ENCODE peak calls at places on chromosomes 16 and 17, in four cellular contexts. H is tibial artery, U is endodermal cell, Q is aorta. K is an unnamed sample.

GRCh38 chr17:51948128-51948527 is 210.4 kb downstream of the CA10 start:
- DNase-seq in H (no peak), U (no peak), Q (no peak), K (no peak)

GRCh38 chr17:66748578-66748977 is 86.3 kb upstream of the CACNG5 start:
- DNase-seq in H (peak; percentile 4), U (no peak), Q (no peak), K (no peak)

GRCh38 chr17:50314456-50315011 is 31.4 kb upstream of the XYLT2 start:
- DNase-seq in H (no peak), U (peak; percentile 18), Q (peak; percentile 23), K (no peak)

GRCh38 chr16:66405057-66405783 is 21.9 kb upstream of the BEAN1 start:
- DNase-seq in H (no peak), U (no peak), Q (no peak), K (no peak)

GRCh38 chr17:12445331-12445730 is 220.4 kb upstream of the MYOCD start:
- DNase-seq in H (no peak), U (no peak), Q (no peak), K (no peak)

GRCh38 chr17:79473111-79473835 is 137.6 kb downstream of the RBFOX3 start:
- DNase-seq in H (no peak), U (no peak), Q (no peak), K (no peak)

GRCh38 chr17:50703162-50703561 is 4.6 kb downstream of the ANKRD40 start:
- DNase-seq in H (no peak), U (no peak), Q (no peak), K (no peak)

GRCh38 chr17:48612854-48613691 is 2.0 kb downstream of the HOXB8 start:
- DNase-seq in H (no peak), U (peak; percentile 90), Q (peak; percentile 81), K (no peak)

GRCh38 chr17:30200086-30200485 is 35.4 kb downstream of the SLC6A4 start:
- DNase-seq in H (no peak), U (no peak), Q (no peak), K (no peak)

GRCh38 chr16:24685539-24686432 is 43.7 kb upstream of the TNRC6A start:
- DNase-seq in H (peak; percentile 81), U (peak; percentile 82), Q (peak; percentile 85), K (peak; percentile 38)

GRCh38 chr16:73042807-73043206 is 5.1 kb downstream of the ZFHX3 start:
- DNase-seq in H (no peak), U (no peak), Q (no peak), K (no peak)

GRCh38 chr17:22510504-22510903 is 818.2 kb downstream of the KCNJ18 start:
- DNase-seq in H (no peak), U (no peak), Q (no peak), K (no peak)

GRCh38 chr16:76194621-76195015 is 82.6 kb upstream of the CNTNAP4 start:
- DNase-seq in H (no peak), U (no peak), Q (no peak), K (no peak)

GRCh38 chr17:50841277-50841948 is 6.0 kb downstream of the WFIKKN2 start:
- DNase-seq in H (peak; percentile 60), U (no peak), Q (peak; percentile 45), K (no peak)

GRCh38 chr17:5705081-5705875 is 121.0 kb upstream of the NLRP1 start:
- DNase-seq in H (no peak), U (peak; percentile 94), Q (no peak), K (no peak)

GRCh38 chr17:15942207-15942833 is 2.6 kb upstream of the ADORA2B start:
- DNase-seq in H (no peak), U (no peak), Q (peak; percentile 72), K (no peak)

GRCh38 chr16:78523212-78523995 is 423.9 kb downstream of the WWOX start:
- DNase-seq in H (no peak), U (no peak), Q (no peak), K (no peak)

GRCh38 chr17:81432873-81433451 is 37.7 kb downstream of the BAHCC1 start:
- DNase-seq in H (no peak), U (no peak), Q (no peak), K (no peak)

GRCh38 chr16:66255647-66256046 is 110.8 kb upstream of the CDH5 start:
- DNase-seq in H (peak; percentile 29), U (peak; percentile 74), Q (peak; percentile 59), K (no peak)

GRCh38 chr16:60945225-60945624 is 1091.0 kb downstream of the CDH8 start:
- DNase-seq in H (no peak), U (peak; percentile 90), Q (no peak), K (no peak)

GRCh38 chr16:8852534-8852933 is 16.3 kb downstream of the CARHSP1 start:
- DNase-seq in H (no peak), U (no peak), Q (peak; percentile 64), K (no peak)

GRCh38 chr16:56743840-56744239 is 13.9 kb downstream of the NUP93 start:
- DNase-seq in H (no peak), U (peak; percentile 66), Q (no peak), K (no peak)

GRCh38 chr16:1057252-1057932 is 15.2 kb upstream of the SSTR5 start:
- DNase-seq in H (no peak), U (peak; percentile 88), Q (peak; percentile 92), K (no peak)

GRCh38 chr17:81250286-81251090 is 11.4 kb downstream of the NDUFAF8 start:
- DNase-seq in H (no peak), U (no peak), Q (no peak), K (peak; percentile 9)

GRCh38 chr17:81419333-81419885 is 24.2 kb downstream of the BAHCC1 start:
- DNase-seq in H (peak; percentile 98), U (peak; percentile 85), Q (peak; percentile 98), K (peak; percentile 93)

GRCh38 chr17:48907713-48908046 is 527 bp upstream of the UBE2Z start:
- DNase-seq in H (no peak), U (no peak), Q (no peak), K (no peak)

GRCh38 chr17:8359769-8360168 is 16.7 kb downstream of the KRABD2 start:
- DNase-seq in H (no peak), U (no peak), Q (no peak), K (peak; percentile 62)

GRCh38 chr16:64137976-64138375 is 983.9 kb downstream of the CDH11 start:
- DNase-seq in H (no peak), U (no peak), Q (no peak), K (no peak)

GRCh38 chr16:55212791-55213190 is 111.2 kb upstream of the IRX6 start:
- DNase-seq in H (no peak), U (no peak), Q (no peak), K (no peak)
- H3K36me3 ChIP-seq in H (no peaks in the 10 kb centered on the region), U (no peaks in the 10 kb centered on the region), Q (no peaks in the 10 kb centered on the region), K (no peaks in the 10 kb centered on the region)

DNA sequence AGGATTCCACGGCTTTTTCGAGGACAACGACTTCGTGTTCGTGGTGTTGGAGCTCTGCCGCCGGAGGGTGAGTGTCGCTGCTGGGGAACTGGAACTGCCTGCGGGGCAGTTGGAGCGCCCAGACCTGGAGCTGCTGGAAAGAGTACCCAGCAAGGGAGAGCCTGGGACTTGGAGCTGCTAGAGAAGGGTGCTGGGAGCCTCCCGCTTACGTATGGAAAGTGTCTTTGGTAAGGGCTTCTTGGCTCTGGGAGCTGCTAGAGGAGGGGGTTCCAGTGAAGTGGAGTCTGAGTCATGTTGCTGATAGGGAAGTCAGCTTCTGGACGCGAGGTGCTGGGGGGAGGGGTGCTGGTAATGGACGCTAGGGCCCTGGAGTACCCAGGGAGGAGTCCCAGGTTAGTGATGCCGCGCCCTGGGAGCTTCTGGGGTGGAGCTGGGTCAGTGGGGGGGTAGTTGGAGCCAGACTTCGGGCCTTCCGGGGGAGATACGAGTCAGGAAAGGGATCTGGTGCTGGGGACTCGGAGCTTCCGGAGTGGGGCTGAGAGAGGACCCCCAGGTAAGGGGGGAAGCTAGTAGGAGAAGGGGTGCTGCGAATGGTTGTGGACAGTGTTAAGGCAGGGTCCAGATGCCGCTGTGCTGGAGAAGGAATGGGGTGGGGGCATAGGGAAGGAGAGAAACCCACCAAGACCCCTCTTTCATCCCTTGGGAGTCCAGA is 741 bp downstream of the PLK1 start:
- DNase-seq in H (no peak), U (peak; percentile 80), Q (no peak), K (no peak)
- H3K27ac ChIP-seq in H (no peak overlapping the region), U (no peak overlapping the region), Q (no peak overlapping the region), K (no peak overlapping the region)

DNA sequence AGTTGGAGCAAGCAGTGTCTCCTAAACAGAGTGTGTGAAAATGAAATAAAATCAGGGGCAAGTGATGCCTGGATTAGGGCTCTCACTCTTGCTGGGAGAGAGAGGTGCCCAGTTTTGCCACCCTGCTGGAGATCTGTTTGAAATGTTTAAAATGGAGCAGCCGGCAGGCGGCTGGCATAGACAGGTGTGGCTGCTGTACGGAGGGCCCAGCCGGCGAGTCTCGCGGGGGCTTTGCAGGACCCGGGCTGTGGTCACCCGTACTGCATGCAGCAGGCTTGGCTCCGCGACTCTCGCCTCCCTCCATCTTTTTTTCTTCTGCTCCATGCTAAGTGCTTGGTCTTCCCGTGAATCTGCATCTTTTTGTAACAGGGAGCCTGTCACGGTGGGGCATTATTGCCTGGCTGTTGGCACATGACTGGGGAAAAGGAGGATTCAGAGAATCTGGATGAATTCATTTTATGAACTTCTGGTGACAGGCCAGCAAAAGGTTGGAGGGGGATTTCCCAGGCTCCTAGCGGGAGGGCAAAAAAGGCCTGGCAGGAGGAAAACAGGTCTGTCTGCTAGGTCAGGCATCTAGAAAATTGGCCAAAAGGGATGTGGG is 1.8 kb downstream of the ZNRF1 start:
- DNase-seq in H (no peak), U (peak; percentile 66), Q (no peak), K (peak; percentile 30)
- H3K4me3 ChIP-seq in H (peak overlapping the region; percentile 71), U (peak overlapping the region; percentile 90), Q (peak overlapping the region; percentile 78), K (peak overlapping the region; percentile 100)

DNA sequence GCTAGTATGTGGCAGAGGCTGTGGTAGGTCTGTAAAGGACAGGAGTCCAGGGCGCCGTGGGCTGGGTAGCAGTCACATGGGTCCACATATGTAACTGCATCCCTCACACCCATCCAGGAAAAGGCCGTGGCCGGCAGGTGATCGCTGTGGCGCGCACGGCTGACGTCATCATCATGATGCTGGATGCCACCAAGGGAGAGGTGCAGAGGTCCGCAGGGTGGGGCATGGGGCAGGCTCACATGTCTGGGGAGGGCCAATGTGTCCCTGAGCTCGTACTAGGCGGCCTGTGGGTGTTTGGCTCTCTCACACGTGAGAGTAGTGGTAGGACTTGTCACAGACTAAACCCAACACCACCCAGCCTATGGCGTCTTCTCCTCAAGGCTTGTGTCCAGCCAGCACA is 9.0 kb upstream of the MYO15A start:
- DNase-seq in H (no peak), U (no peak), Q (no peak), K (no peak)
- H3K36me3 ChIP-seq in H (peaks cover 97% of the 10 kb centered on the region), U (peaks cover 34% of the 10 kb centered on the region), Q (peaks cover 9% of the 10 kb centered on the region), K (no peaks in the 10 kb centered on the region)

DNA sequence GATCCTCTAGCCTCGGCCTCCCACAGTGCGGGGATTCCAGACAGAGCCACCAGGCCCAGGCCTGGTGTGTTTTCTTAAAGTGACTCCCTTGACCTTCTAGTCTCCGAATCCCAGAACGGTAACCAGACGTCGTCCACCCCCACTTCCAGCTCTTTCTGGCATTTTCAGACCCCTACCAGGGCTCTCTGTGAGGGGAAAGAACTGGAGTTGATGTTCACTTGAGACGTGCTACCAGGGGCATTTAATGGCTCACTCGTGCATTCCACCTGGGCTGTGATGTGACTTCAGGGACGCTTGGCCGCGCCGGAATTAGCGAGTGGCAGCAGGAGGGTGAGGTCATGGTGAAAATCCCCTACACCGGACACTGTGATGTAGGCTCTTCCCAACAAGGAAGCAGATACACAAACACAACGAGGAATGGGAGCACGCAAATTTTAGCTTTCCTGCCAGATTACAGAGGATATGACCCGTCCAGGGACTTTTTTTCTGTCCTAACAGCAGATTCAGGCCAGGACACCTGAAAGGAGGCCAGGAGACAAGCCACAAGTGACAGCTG is 1.1 kb upstream of the GNA13 start:
- DNase-seq in H (no peak), U (no peak), Q (no peak), K (peak; percentile 26)
- H3K27ac ChIP-seq in H (peak overlapping the region; percentile 98), U (no peak overlapping the region), Q (no peak overlapping the region), K (peak overlapping the region; percentile 93)

GRCh38 chr16:88533381-88533831 is 36.8 kb upstream of the ZC3H18 start:
- DNase-seq in H (no peak), U (peak; percentile 80), Q (no peak), K (no peak)
- H3K4me3 ChIP-seq in H (peak overlapping the region; percentile 87), U (no peak overlapping the region), Q (no peak overlapping the region), K (peak overlapping the region; percentile 69)